ENCODE peak calls at places on chromosome 20, in nine cellular contexts. J is OCI-M1, M is NAMALWA, C is AG09309, K is cardiac muscle cell, L is occipital lobe, H is AG08396, W is neural crest cell, S is AG09319. Q is an unnamed sample.

GRCh38 chr20:33649201-33649631 is 12.9 kb upstream of the C20orf144 start:
- DNase-seq in J (no peak), M (no peak), C (no peak), K (no peak), L (no peak), H (peak; percentile 49), W (no peak), S (no peak), Q (no peak)

GRCh38 chr20:4130404-4131189 is 115.2 kb upstream of the RNF24 start:
- DNase-seq in J (peak; percentile 86), M (no peak), C (no peak), K (no peak), L (no peak), H (no peak), W (no peak), S (no peak), Q (no peak)

GRCh38 chr20:50580016-50580747 is 70.0 kb downstream of the PTPN1 start:
- DNase-seq in J (peak; percentile 31), M (peak; percentile 67), C (no peak), K (peak; percentile 65), L (no peak), H (peak; percentile 84), W (peak; percentile 57), S (no peak), Q (peak; percentile 82)

GRCh38 chr20:36493801-36494114 is 47.6 kb upstream of the MYL9 start:
- DNase-seq in J (no peak), M (no peak), C (peak; percentile 65), K (no peak), L (peak; percentile 30), H (peak; percentile 86), W (no peak), S (peak; percentile 59), Q (no peak)

GRCh38 chr20:61934716-61935530 is 130.8 kb downstream of the TAF4 start:
- DNase-seq in J (no peak), M (no peak), C (no peak), K (no peak), L (no peak), H (no peak), W (no peak), S (no peak), Q (no peak)

GRCh38 chr20:987677-988076 is 14.4 kb downstream of the RSPO4 start:
- DNase-seq in J (no peak), M (no peak), C (no peak), K (no peak), L (no peak), H (no peak), W (no peak), S (no peak), Q (no peak)

GRCh38 chr20:32606107-32606506 is 21.0 kb upstream of the NOL4L start:
- DNase-seq in J (no peak), M (no peak), C (no peak), K (no peak), L (no peak), H (no peak), W (no peak), S (no peak), Q (no peak)

GRCh38 chr20:1331101-1331500 is 2.2 kb upstream of the SDCBP2 start:
- DNase-seq in J (no peak), M (no peak), C (no peak), K (no peak), L (no peak), H (no peak), W (no peak), S (no peak), Q (no peak)

GRCh38 chr20:50267041-50267865 is 76.6 kb downstream of the CEBPB start:
- DNase-seq in J (no peak), M (no peak), C (no peak), K (no peak), L (no peak), H (peak; percentile 74), W (no peak), S (peak; percentile 56), Q (peak; percentile 64)

GRCh38 chr20:62735331-62735821 is 26.7 kb downstream of the NTSR1 start:
- DNase-seq in J (no peak), M (no peak), C (no peak), K (no peak), L (no peak), H (no peak), W (no peak), S (no peak), Q (no peak)

GRCh38 chr20:61907081-61907891 is 158.4 kb downstream of the TAF4 start:
- DNase-seq in J (no peak), M (no peak), C (no peak), K (no peak), L (no peak), H (no peak), W (no peak), S (no peak), Q (no peak)